ENCODE peak calls at places on chromosome 1, in ten cellular contexts. H is fibroblast of the conjunctiva; K is PC-3; L is keratinocyte; Z is adipocyte; P is germinal center; C is HTR-8/SVneo; O is activated CD8-positive, alpha-beta memory T cell treated with anti-CD3 and anti-CD28 coated beads for 4 hours; T is left lobe of liver; E is aorta. R is an unnamed sample.

GRCh38 chr1:145846191-145846590 is 761 bp downstream of the NUDT17 start:
- DNase-seq in H (no peak), K (peak), L (no peak), Z (peak), P (peak), C (no peak), O (no peak), T (no peak), E (peak), R (peak)

GRCh38 chr1:43912607-43913006 is 21.0 kb upstream of the ARTN start:
- DNase-seq in H (peak), K (no peak), L (peak), Z (peak), P (no peak), C (no peak), O (no peak), T (no peak), E (no peak), R (no peak)

GRCh38 chr1:88708011-88708410 is 23.9 kb downstream of the PKN2 start:
- DNase-seq in H (no peak), K (peak), L (no peak), Z (no peak), P (no peak), C (no peak), O (no peak), T (no peak), E (no peak), R (no peak)

GRCh38 chr1:21666572-21667320 is 2.4 kb downstream of the RAP1GAP start:
- DNase-seq in H (no peak), K (no peak), L (no peak), Z (no peak), P (no peak), C (no peak), O (no peak), T (peak), E (peak), R (no peak)

GRCh38 chr1:41041866-41042265 is 20.3 kb upstream of the SLFNL1 start:
- DNase-seq in H (no peak), K (no peak), L (no peak), Z (peak), P (no peak), C (no peak), O (no peak), T (no peak), E (no peak), R (no peak)

GRCh38 chr1:16006552-16007485 is 2.8 kb downstream of the SRARP start:
- DNase-seq in H (no peak), K (peak), L (peak), Z (peak), P (no peak), C (no peak), O (no peak), T (no peak), E (peak), R (peak)

GRCh38 chr1:50272923-50273322 is 150.3 kb downstream of the DMRTA2 start:
- DNase-seq in H (no peak), K (no peak), L (no peak), Z (no peak), P (no peak), C (no peak), O (no peak), T (no peak), E (no peak), R (no peak)

GRCh38 chr1:26787381-26787705 is 407 bp upstream of the PIGV start:
- DNase-seq in H (no peak), K (no peak), L (no peak), Z (peak), P (peak), C (no peak), O (peak), T (no peak), E (no peak), R (peak)

GRCh38 chr1:201019321-201019977 is 4.1 kb downstream of the KIF21B start:
- DNase-seq in H (no peak), K (peak), L (peak), Z (peak), P (peak), C (peak), O (peak), T (peak), E (peak), R (peak)

GRCh38 chr1:25135903-25136302 is 96.4 kb downstream of the SYF2 start:
- DNase-seq in H (no peak), K (no peak), L (no peak), Z (no peak), P (no peak), C (no peak), O (no peak), T (no peak), E (no peak), R (no peak)

R was measured in NAMALWA.